ENCODE peak calls at places on chromosomes 4 and X, in six cellular contexts. Y is posterior vena cava; Q is fibroblast of the aortic adventitia; M is stimulated activated CD8-positive, alpha-beta memory T cell treated with anti-CD3 and anti-CD28 coated beads, Interleukin-2, amount 100 ng/mL, for 48 hours; V is fibroblast of mammary gland; W is activated CD4-positive, CD25-positive, alpha-beta regulatory T cell treated with anti-CD3 and anti-CD28 coated beads, Interleukin-2, amount 50 U/mL, for 16 hours. O is an unnamed sample.

GRCh38 chr4:149785686-149786431 is 29.8 kb downstream of the IQCM start:
- DNase-seq in Y (no peak), Q (peak; percentile 84), V (peak; percentile 18), W (no peak), M (no peak), O (no peak)

GRCh38 chrX:572490-573124 is 58.0 kb upstream of the SHOX start:
- DNase-seq in V (no peak), Q (no peak), M (no peak), Y (no peak), W (no peak), O (no peak)

GRCh38 chr4:94442251-94442650 is 9.5 kb upstream of the PDLIM5 start:
- DNase-seq in V (no peak), M (no peak), Q (no peak), Y (no peak), W (no peak), O (no peak)

GRCh38 chr4:112514079-112514448 is 1.9 kb downstream of the NEUROG2 start:
- DNase-seq in M (no peak), W (no peak), Q (no peak), V (no peak), Y (no peak), O (no peak)

GRCh38 chr4:3417448-3417847 is 24.3 kb upstream of the HGFAC start:
- DNase-seq in Q (no peak), Y (peak; percentile 58), W (no peak), M (no peak), V (no peak), O (no peak)

GRCh38 chr4:70704333-70705145 is 16.2 kb downstream of the UTP3 start:
- DNase-seq in V (peak; percentile 61), Y (peak; percentile 93), W (peak; percentile 15), M (peak; percentile 47), Q (peak; percentile 56), O (peak; percentile 69)

GRCh38 chrX:14886252-14886651 is 13.0 kb downstream of the MOSPD2 start:
- DNase-seq in Y (no peak), W (no peak), Q (no peak), V (no peak), M (no peak), O (no peak)

GRCh38 chrX:140913802-140914501 is 88.4 kb upstream of the SPANXB1 start:
- DNase-seq in M (no peak), Q (no peak), V (no peak), Y (no peak), W (no peak), O (no peak)

GRCh38 chr4:109589119-109589518 is 29.1 kb downstream of the MCUB start:
- DNase-seq in Q (no peak), V (no peak), Y (no peak), W (no peak), M (no peak), O (no peak)

GRCh38 chr4:89254847-89255246 is 52.8 kb downstream of the GPRIN3 start:
- DNase-seq in Y (no peak), V (peak; percentile 24), W (peak; percentile 26), M (peak; percentile 4), Q (peak; percentile 21), O (peak; percentile 19)

GRCh38 chr4:78693777-78694456 is 82.2 kb upstream of the BMP2K start:
- DNase-seq in Q (peak; percentile 43), M (no peak), W (no peak), V (peak; percentile 61), Y (no peak), O (no peak)

GRCh38 chrX:49175435-49175834 is 3.7 kb downstream of the PLP2 start:
- DNase-seq in V (no peak), M (no peak), W (no peak), Q (no peak), Y (no peak), O (no peak)

GRCh38 chr4:8117278-8117682 is 41.3 kb downstream of the ABLIM2 start:
- DNase-seq in W (no peak), V (peak; percentile 44), Y (no peak), M (peak; percentile 13), Q (no peak), O (no peak)

GRCh38 chr4:151674804-151675290 is 86.0 kb downstream of the GATB start:
- DNase-seq in W (no peak), Q (peak; percentile 43), M (no peak), V (peak; percentile 45), Y (no peak), O (peak; percentile 9)

O was measured in neural crest cell.